ENCODE peak calls at places on chromosome 21, in four cellular contexts. G, X, E and F are unnamed samples.

GRCh38 chr21:32119389-32119788 is 159.5 kb downstream of the MIS18A start:
- DNase-seq in G (no peak), X (no peak), E (no peak), F (no peak)

GRCh38 chr21:35829014-35829525 is 231.3 kb downstream of the SETD4 start:
- DNase-seq in G (no peak), X (no peak), E (peak), F (no peak)

GRCh38 chr21:15667010-15667409 is 62.8 kb upstream of the USP25 start:
- DNase-seq in G (peak), X (no peak), E (no peak), F (no peak)

GRCh38 chr21:32482565-32483292 is 70.2 kb downstream of the EVA1C start:
- DNase-seq in G (no peak), X (no peak), E (no peak), F (no peak)

GRCh38 chr21:43916691-43917514 is 51.9 kb downstream of the AGPAT3 start:
- DNase-seq in G (no peak), X (no peak), E (no peak), F (peak)

GRCh38 chr21:36132691-36133090 is 2.2 kb upstream of the CBR3 start:
- DNase-seq in G (no peak), X (no peak), E (no peak), F (no peak)

GRCh38 chr21:38925923-38926322 is 120.2 kb downstream of the ETS2 start:
- DNase-seq in G (peak), X (no peak), E (peak), F (no peak)

GRCh38 chr21:46628868-46629267 is 6.6 kb upstream of the PRMT2 start:
- DNase-seq in G (no peak), X (no peak), E (no peak), F (no peak)